ENCODE peak calls at places on chromosome 5, in four cellular contexts. A is kidney glomerular epithelial cell; W is AG08396; J is central memory CD8-positive, alpha-beta T cell. I is an unnamed sample.

GRCh38 chr5:61366841-61367240 is 34.8 kb downstream of the ZSWIM6 start:
- DNase-seq in A (no peak), W (no peak), J (no peak), I (no peak)

GRCh38 chr5:76622973-76623596 is at the start of gene F2RL2:
- DNase-seq in A (peak), W (peak), J (no peak), I (no peak)

GRCh38 chr5:15366676-15367391 is 133.1 kb upstream of the FBXL7 start:
- DNase-seq in A (no peak), W (no peak), J (no peak), I (no peak)

GRCh38 chr5:19835442-19835841 is 152.6 kb downstream of the CDH18 start:
- DNase-seq in A (no peak), W (no peak), J (no peak), I (no peak)

GRCh38 chr5:53017794-53018391 is 28.7 kb downstream of the ITGA2 start:
- DNase-seq in A (no peak), W (no peak), J (no peak), I (no peak)

GRCh38 chr5:850511-851006 is at the start of gene ZDHHC11:
- DNase-seq in A (no peak), W (no peak), J (no peak), I (no peak)

GRCh38 chr5:129459485-129460120 is 495 bp upstream of the ADAMTS19 start:
- DNase-seq in A (no peak), W (peak), J (no peak), I (no peak)

GRCh38 chr5:165126598-165126997 is 1621.2 kb downstream of the MAT2B start:
- DNase-seq in A (no peak), W (no peak), J (no peak), I (no peak)

GRCh38 chr5:145946112-145946861 is 9.9 kb downstream of the SH3RF2 start:
- DNase-seq in A (peak), W (peak), J (no peak), I (no peak)

GRCh38 chr5:55154893-55155292 is 5.1 kb upstream of the GPX8 start:
- DNase-seq in A (peak), W (peak), J (no peak), I (no peak)

GRCh38 chr5:131609774-131610173 is 25.3 kb downstream of the RAPGEF6 start:
- DNase-seq in A (no peak), W (peak), J (no peak), I (no peak)

GRCh38 chr5:121171361-121171760 is 680.3 kb upstream of the FTMT start:
- DNase-seq in A (no peak), W (no peak), J (no peak), I (no peak)

GRCh38 chr5:73384861-73385260 is 63.7 kb downstream of the FOXD1 start:
- DNase-seq in A (no peak), W (no peak), J (no peak), I (no peak)

GRCh38 chr5:95471922-95472321 is 80.8 kb downstream of the FAM81B start:
- DNase-seq in A (peak), W (peak), J (no peak), I (no peak)

GRCh38 chr5:59354274-59354673 is 539.3 kb downstream of the PDE4D start:
- DNase-seq in A (no peak), W (no peak), J (no peak), I (no peak)

GRCh38 chr5:10457682-10458574 is 16.2 kb downstream of the ROPN1L start:
- DNase-seq in A (peak), W (no peak), J (no peak), I (no peak)

GRCh38 chr5:36613241-36613640 is 6.8 kb downstream of the SLC1A3 start:
- DNase-seq in A (no peak), W (no peak), J (no peak), I (no peak)

GRCh38 chr5:169160405-169160901 is 140.5 kb downstream of the SLIT3 start:
- DNase-seq in A (peak), W (no peak), J (no peak), I (no peak)

GRCh38 chr5:126877011-126877410 is 100.1 kb downstream of the LMNB1 start:
- DNase-seq in A (no peak), W (no peak), J (no peak), I (no peak)

GRCh38 chr5:136686192-136686872 is 321.0 kb upstream of the TRPC7 start:
- DNase-seq in A (peak), W (no peak), J (no peak), I (no peak)

GRCh38 chr5:54360925-54361662 is 50.7 kb upstream of the ARL15 start:
- DNase-seq in A (no peak), W (no peak), J (no peak), I (no peak)

GRCh38 chr5:36741138-36741537 is 134.7 kb downstream of the SLC1A3 start:
- DNase-seq in A (no peak), W (no peak), J (no peak), I (no peak)

GRCh38 chr5:27353970-27354369 is 315.6 kb upstream of the CDH9 start:
- DNase-seq in A (no peak), W (no peak), J (no peak), I (no peak)

GRCh38 chr5:158843305-158843704 is 256.4 kb downstream of the EBF1 start:
- DNase-seq in A (no peak), W (no peak), J (no peak), I (no peak)

GRCh38 chr5:84650448-84650847 is 265.8 kb upstream of the EDIL3 start:
- DNase-seq in A (no peak), W (no peak), J (no peak), I (no peak)

GRCh38 chr5:111655169-111655924 is 101.6 kb downstream of the NREP start:
- DNase-seq in A (no peak), W (no peak), J (no peak), I (no peak)

GRCh38 chr5:57764479-57765089 is 282.0 kb upstream of the ACTBL2 start:
- DNase-seq in A (no peak), W (no peak), J (no peak), I (no peak)

GRCh38 chr5:180868960-180869359 is 7.9 kb upstream of the ZFP62 start:
- DNase-seq in A (peak), W (peak), J (peak), I (peak)

GRCh38 chr5:96714951-96715451 is 52.8 kb downstream of the CAST start:
- DNase-seq in A (peak), W (peak), J (peak), I (peak)

GRCh38 chr5:150217041-150217440 is 27.2 kb downstream of the SLC6A7 start:
- DNase-seq in A (no peak), W (no peak), J (no peak), I (no peak)

GRCh38 chr5:140327589-140327988 is 18.8 kb downstream of the HBEGF start:
- DNase-seq in A (no peak), W (no peak), J (no peak), I (no peak)

GRCh38 chr5:36209664-36210063 is 32.1 kb downstream of the NADK2 start:
- DNase-seq in A (no peak), W (no peak), J (no peak), I (no peak)

GRCh38 chr5:62616615-62617277 is 38.1 kb downstream of the LRRC70 start:
- DNase-seq in A (no peak), W (no peak), J (no peak), I (no peak)

GRCh38 chr5:2300421-2300820 is 417.7 kb upstream of the IRX4 start:
- DNase-seq in A (no peak), W (no peak), J (no peak), I (no peak)

GRCh38 chr5:178576591-178577351 is 13.4 kb downstream of the COL23A1 start:
- DNase-seq in A (no peak), W (no peak), J (no peak), I (no peak)

I was measured in central memory CD4-positive, alpha-beta T cell.